ENCODE peak calls at places on chromosomes 12 and 14, in eight cellular contexts. P is CD4-positive, alpha-beta memory T cell; N is psoas muscle; J is aorta; Z is ovary; C is Peyer's patch; V is tibial nerve; M is left ventricle myocardium inferior. O is an unnamed sample.

GRCh38 chr12:117832459-117833457 is 136.0 kb downstream of the KSR2 start:
- DNase-seq in P (no peak), N (no peak), J (no peak), Z (no peak), C (no peak), V (no peak), M (no peak), O (no peak)

GRCh38 chr12:28114488-28114887 is 75.8 kb upstream of the CCDC91 start:
- DNase-seq in P (no peak), N (no peak), J (no peak), Z (no peak), C (no peak), V (no peak), M (no peak), O (no peak)

GRCh38 chr14:36662543-36663403 is 1.1 kb downstream of the PAX9 start:
- DNase-seq in P (no peak), N (peak; percentile 71), J (no peak), Z (no peak), C (no peak), V (no peak), M (no peak), O (no peak)

GRCh38 chr14:33959692-33960151 is 8.8 kb upstream of the EGLN3 start:
- DNase-seq in P (no peak), N (no peak), J (no peak), Z (no peak), C (no peak), V (no peak), M (no peak), O (no peak)

GRCh38 chr12:14910090-14910915 is 24.6 kb upstream of the MGP start:
- DNase-seq in P (no peak), N (no peak), J (no peak), Z (no peak), C (no peak), V (no peak), M (no peak), O (no peak)

GRCh38 chr12:30725739-30726138 is 29.0 kb downstream of the CAPRIN2 start:
- DNase-seq in P (no peak), N (no peak), J (no peak), Z (no peak), C (no peak), V (no peak), M (no peak), O (no peak)

GRCh38 chr12:116277393-116278258 is at the start of gene MED13L:
- DNase-seq in P (peak; percentile 87), N (peak; percentile 94), J (peak; percentile 93), Z (peak; percentile 93), C (peak; percentile 93), V (peak; percentile 85), M (peak; percentile 90), O (peak; percentile 96)

GRCh38 chr12:47071241-47071852 is 8.1 kb upstream of the PCED1B start:
- DNase-seq in P (no peak), N (no peak), J (no peak), Z (no peak), C (no peak), V (no peak), M (no peak), O (no peak)

GRCh38 chr12:60148831-60149230 is 553.0 kb downstream of the SLC16A7 start:
- DNase-seq in P (no peak), N (peak; percentile 1), J (no peak), Z (no peak), C (no peak), V (no peak), M (no peak), O (no peak)

GRCh38 chr14:92633274-92633616 is 115.2 kb downstream of the LGMN start:
- DNase-seq in P (no peak), N (no peak), J (no peak), Z (no peak), C (no peak), V (no peak), M (no peak), O (peak; percentile 52)

GRCh38 chr12:23964812-23965211 is 15.3 kb upstream of the SOX5 start:
- DNase-seq in P (no peak), N (no peak), J (no peak), Z (no peak), C (no peak), V (no peak), M (no peak), O (no peak)

GRCh38 chr14:66017960-66018359 is 468.2 kb upstream of the CCDC196 start:
- DNase-seq in P (no peak), N (no peak), J (no peak), Z (no peak), C (no peak), V (no peak), M (no peak), O (no peak)

GRCh38 chr14:35158951-35159653 is 36.8 kb downstream of the PRORP start:
- DNase-seq in P (no peak), N (no peak), J (no peak), Z (no peak), C (no peak), V (no peak), M (no peak), O (no peak)

GRCh38 chr12:101256271-101256670 is 23.6 kb upstream of the UTP20 start:
- DNase-seq in P (no peak), N (no peak), J (no peak), Z (no peak), C (no peak), V (no peak), M (no peak), O (no peak)

GRCh38 chr12:49369723-49370145 is 2.5 kb downstream of the SPATS2 start:
- DNase-seq in P (no peak), N (peak; percentile 67), J (no peak), Z (peak; percentile 46), C (no peak), V (no peak), M (peak; percentile 25), O (no peak)

GRCh38 chr12:113860950-113861349 is 105.2 kb downstream of the RBM19 start:
- DNase-seq in P (no peak), N (no peak), J (no peak), Z (no peak), C (no peak), V (no peak), M (no peak), O (no peak)

GRCh38 chr12:113858828-113859386 is 107.2 kb downstream of the RBM19 start:
- DNase-seq in P (no peak), N (no peak), J (no peak), Z (no peak), C (no peak), V (no peak), M (no peak), O (no peak)

GRCh38 chr12:113862570-113863454 is 103.3 kb downstream of the RBM19 start:
- DNase-seq in P (no peak), N (no peak), J (no peak), Z (no peak), C (no peak), V (no peak), M (no peak), O (no peak)

GRCh38 chr12:113861708-113862312 is 104.3 kb downstream of the RBM19 start:
- DNase-seq in P (no peak), N (no peak), J (no peak), Z (no peak), C (no peak), V (no peak), M (no peak), O (no peak)

DNA sequence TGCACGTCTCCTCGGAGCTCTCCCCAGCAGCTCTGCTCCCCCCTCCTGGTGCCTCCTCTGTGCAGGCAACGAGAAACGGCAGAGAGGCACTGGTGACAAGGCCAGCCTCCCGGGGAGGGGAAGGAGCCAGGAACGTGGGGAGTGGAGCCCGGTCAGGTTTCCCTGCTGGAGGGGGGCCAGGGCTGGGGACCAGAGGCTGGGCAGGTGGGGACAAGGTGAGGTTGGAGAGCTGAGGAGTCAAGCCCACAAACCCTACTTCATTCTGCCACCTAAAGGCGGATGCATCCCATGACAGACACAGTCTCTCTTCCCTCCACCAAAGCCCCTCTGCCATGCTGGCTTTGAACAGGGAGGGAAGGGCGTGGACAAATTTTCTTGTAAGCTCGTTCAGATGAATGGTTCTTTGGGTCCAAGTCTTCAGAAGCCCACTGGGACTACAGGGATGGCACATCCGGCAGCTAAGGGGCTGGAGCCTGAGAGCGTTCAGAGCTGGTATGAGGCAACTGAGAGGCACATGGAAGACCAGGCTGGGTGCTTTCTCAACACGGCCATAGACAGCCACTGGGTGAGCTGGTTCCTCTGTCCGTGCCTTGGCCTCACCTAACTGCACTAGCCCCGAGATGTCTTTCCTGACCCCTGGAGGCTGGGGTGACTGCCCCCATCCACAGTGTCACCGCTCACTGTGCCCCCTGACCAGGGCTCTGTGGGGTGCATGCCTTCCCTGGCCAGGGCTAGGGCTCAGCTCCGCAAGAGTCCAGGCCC is 105.9 kb downstream of the RBM19 start:
- DNase-seq in P (no peak), N (no peak), J (no peak), Z (no peak), C (no peak), V (no peak), M (no peak), O (no peak)
- H3K27ac ChIP-seq in P (no peak overlapping the region), N (no peak overlapping the region), J (no peak overlapping the region), Z (no peak overlapping the region), C (no peak overlapping the region), V (no peak overlapping the region), M (no peak overlapping the region), O (no peak overlapping the region)

GRCh38 chr12:123132951-123133619 is 17.8 kb downstream of the PITPNM2 start:
- DNase-seq in P (no peak), N (no peak), J (no peak), Z (no peak), C (no peak), V (no peak), M (no peak), O (no peak)
- H3K4me1 ChIP-seq in P (peaks cover 18% of the 10 kb centered on the region), N (peaks cover 13% of the 10 kb centered on the region), J (no peaks in the 10 kb centered on the region), Z (no peaks in the 10 kb centered on the region), C (peaks cover 6% of the 10 kb centered on the region), V (peaks cover 11% of the 10 kb centered on the region), M (peaks cover 29% of the 10 kb centered on the region), O (peaks cover 14% of the 10 kb centered on the region)

DNA sequence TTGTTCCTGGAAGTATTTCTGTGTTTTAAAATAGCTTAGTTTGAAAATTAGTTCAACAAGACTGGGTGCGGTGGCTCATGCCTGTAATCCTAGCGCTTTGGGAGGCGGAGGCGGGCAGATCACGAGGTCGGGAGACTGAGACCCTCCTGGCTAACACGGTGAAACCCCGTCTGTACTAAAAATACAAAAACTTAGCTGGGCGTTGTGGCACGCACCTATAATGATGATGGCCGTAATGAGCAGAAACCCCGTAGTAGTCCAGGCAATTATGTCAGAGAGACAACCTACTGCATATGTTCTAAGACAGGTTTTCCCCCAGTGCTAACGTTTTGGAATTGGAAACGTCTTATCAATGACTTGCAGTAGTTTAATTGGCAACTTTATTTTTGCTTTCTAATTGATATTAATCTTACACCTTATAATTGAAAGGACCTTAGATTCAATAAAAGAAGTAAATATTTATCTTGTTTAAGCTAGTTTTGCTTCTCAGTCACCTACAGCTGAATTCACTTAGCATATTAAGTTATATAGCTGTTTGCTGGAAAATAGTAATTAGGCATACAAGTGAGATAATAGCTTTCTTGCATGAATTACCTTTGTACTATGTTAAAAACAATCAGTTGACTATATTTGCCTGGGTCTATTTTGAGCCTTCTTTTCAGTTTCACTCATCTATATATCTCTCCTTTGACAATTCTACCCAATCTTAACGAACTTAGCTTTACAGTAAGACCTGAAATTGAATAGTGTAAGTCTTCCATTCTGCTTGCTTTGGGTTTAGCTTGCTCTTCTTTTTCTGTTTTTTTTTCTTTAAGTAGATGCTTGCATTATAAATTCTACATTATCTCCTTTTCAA is 15.6 kb downstream of the CLECL1 start:
- DNase-seq in P (no peak), N (no peak), J (no peak), Z (no peak), C (no peak), V (no peak), M (no peak), O (no peak)
- H3K27ac ChIP-seq in P (no peak overlapping the region), N (no peak overlapping the region), J (no peak overlapping the region), Z (no peak overlapping the region), C (no peak overlapping the region), V (no peak overlapping the region), M (no peak overlapping the region), O (no peak overlapping the region)

GRCh38 chr14:68784298-68784910 is 8.5 kb downstream of the ZFP36L1 start:
- DNase-seq in P (peak; percentile 55), N (peak; percentile 69), J (peak; percentile 60), Z (peak; percentile 65), C (peak; percentile 87), V (no peak), M (no peak), O (no peak)
- H3K4me1 ChIP-seq in P (peaks cover 97% of the 10 kb centered on the region), N (peaks cover 33% of the 10 kb centered on the region), J (peaks cover 2% of the 10 kb centered on the region), Z (peaks cover 30% of the 10 kb centered on the region), C (peaks cover 22% of the 10 kb centered on the region), V (peaks cover 72% of the 10 kb centered on the region), M (peaks cover 70% of the 10 kb centered on the region), O (peaks cover 14% of the 10 kb centered on the region)